ENCODE peak calls at places on chromosomes 16 and 17, in seven cellular contexts. J is iris pigment epithelial cell; O is effector memory CD8-positive, alpha-beta T cell; A is head of caudate nucleus; S is T-helper 1 cell; Q is stimulated activated CD8-positive, alpha-beta memory T cell treated with anti-CD3 and anti-CD28 coated beads, Interleukin-4, amount 100 ng/mL, for 4 hours; B is CD4-positive, CD25-positive, alpha-beta regulatory T cell. C is an unnamed sample.
A peak's percentile ranks its signal among the peaks of the same experiment; 100 is the strongest.

GRCh38 chr17:37062036-37062435 is 113.3 kb downstream of the AATF start:
- DNase-seq in J (no peak), O (no peak), A (no peak), S (no peak), Q (no peak), B (no peak), C (no peak)

GRCh38 chr17:45432405-45433113 is at the start of gene ARHGAP27:
- DNase-seq in J (no peak), O (no peak), A (peak; percentile 49), S (no peak), Q (no peak), B (no peak), C (peak; percentile 78)

GRCh38 chr17:21678451-21679081 is 13.8 kb upstream of the KCNJ18 start:
- DNase-seq in J (no peak), O (no peak), A (peak; percentile 68), S (no peak), Q (no peak), B (no peak), C (no peak)

GRCh38 chr16:1494129-1494640 is 1.0 kb downstream of the TELO2 start:
- DNase-seq in J (peak; percentile 84), O (no peak), A (no peak), S (no peak), Q (no peak), B (no peak), C (peak; percentile 80)

GRCh38 chr16:7209598-7209997 is 123.0 kb upstream of the RBFOX1 start:
- DNase-seq in J (no peak), O (no peak), A (peak; percentile 37), S (no peak), Q (no peak), B (no peak), C (no peak)

GRCh38 chr17:49859991-49860953 is 12.4 kb upstream of the TAC4 start:
- DNase-seq in J (no peak), O (no peak), A (no peak), S (no peak), Q (no peak), B (no peak), C (no peak)

GRCh38 chr17:75668489-75668888 is 1.4 kb downstream of the SAP30BP start:
- DNase-seq in J (no peak), O (no peak), A (no peak), S (no peak), Q (no peak), B (no peak), C (no peak)

GRCh38 chr17:79658811-79659207 is 48.0 kb upstream of the RBFOX3 start:
- DNase-seq in J (peak; percentile 43), O (no peak), A (no peak), S (no peak), Q (no peak), B (no peak), C (no peak)

GRCh38 chr17:19244796-19245195 is 7.6 kb downstream of the EPN2 start:
- DNase-seq in J (no peak), O (no peak), A (no peak), S (no peak), Q (no peak), B (no peak), C (no peak)